ENCODE peak calls at places on chromosomes 5 and 9, in nine cellular contexts. One of them, this sample, is unnamed.

GRCh38 chr9:121609845-121610637 is 41.4 kb upstream of the DAB2IP start:
- DNase-seq in foreskin keratinocyte: peak; percentile 85
- DNase-seq in right lobe of liver: peak; percentile 89
- DNase-seq in left lung: peak; percentile 80
- DNase-seq in tibial nerve: no peak
- DNase-seq in heart left ventricle: peak; percentile 84
- DNase-seq in tibial artery: peak; percentile 79
- DNase-seq in pancreas: peak; percentile 93
- DNase-seq in CD8-positive, alpha-beta T cell: no peak
- DNase-seq in this sample: peak; percentile 88

GRCh38 chr9:114953917-114954316 is 23.5 kb upstream of the TNFSF8 start:
- DNase-seq in CD8-positive, alpha-beta T cell: no peak
- DNase-seq in tibial artery: peak; percentile 68
- DNase-seq in heart left ventricle: no peak
- DNase-seq in tibial nerve: peak; percentile 79
- DNase-seq in left lung: no peak
- DNase-seq in foreskin keratinocyte: peak; percentile 38
- DNase-seq in pancreas: peak; percentile 9
- DNase-seq in right lobe of liver: no peak
- DNase-seq in this sample: no peak

GRCh38 chr5:71771191-71771590 is 52.1 kb downstream of the CARTPT start:
- DNase-seq in CD8-positive, alpha-beta T cell: no peak
- DNase-seq in left lung: no peak
- DNase-seq in right lobe of liver: no peak
- DNase-seq in heart left ventricle: no peak
- DNase-seq in tibial artery: no peak
- DNase-seq in foreskin keratinocyte: no peak
- DNase-seq in pancreas: no peak
- DNase-seq in tibial nerve: no peak
- DNase-seq in this sample: no peak

GRCh38 chr9:78930281-78930680 is 633.4 kb downstream of the PSAT1 start:
- DNase-seq in tibial nerve: no peak
- DNase-seq in left lung: no peak
- DNase-seq in pancreas: no peak
- DNase-seq in CD8-positive, alpha-beta T cell: no peak
- DNase-seq in tibial artery: no peak
- DNase-seq in right lobe of liver: no peak
- DNase-seq in foreskin keratinocyte: no peak
- DNase-seq in heart left ventricle: no peak
- DNase-seq in this sample: no peak

GRCh38 chr5:81969912-81970311 is 1.9 kb upstream of the ATG10 start:
- DNase-seq in left lung: no peak
- DNase-seq in pancreas: no peak
- DNase-seq in right lobe of liver: no peak
- DNase-seq in foreskin keratinocyte: no peak
- DNase-seq in tibial nerve: no peak
- DNase-seq in CD8-positive, alpha-beta T cell: no peak
- DNase-seq in tibial artery: no peak
- DNase-seq in heart left ventricle: no peak
- DNase-seq in this sample: no peak

GRCh38 chr9:123414226-123414625 is 58.2 kb downstream of the CRB2 start:
- DNase-seq in tibial artery: no peak
- DNase-seq in tibial nerve: no peak
- DNase-seq in pancreas: no peak
- DNase-seq in foreskin keratinocyte: no peak
- DNase-seq in left lung: no peak
- DNase-seq in heart left ventricle: no peak
- DNase-seq in CD8-positive, alpha-beta T cell: no peak
- DNase-seq in right lobe of liver: peak; percentile 7
- DNase-seq in this sample: no peak

GRCh38 chr5:178069909-178070308 is 43.4 kb upstream of the N4BP3 start:
- DNase-seq in heart left ventricle: no peak
- DNase-seq in right lobe of liver: no peak
- DNase-seq in tibial artery: no peak
- DNase-seq in tibial nerve: no peak
- DNase-seq in foreskin keratinocyte: no peak
- DNase-seq in pancreas: peak; percentile 37
- DNase-seq in left lung: no peak
- DNase-seq in CD8-positive, alpha-beta T cell: no peak
- DNase-seq in this sample: no peak

GRCh38 chr5:98657559-98657958 is 115.9 kb upstream of the RGMB start:
- DNase-seq in tibial artery: no peak
- DNase-seq in left lung: no peak
- DNase-seq in foreskin keratinocyte: no peak
- DNase-seq in right lobe of liver: no peak
- DNase-seq in CD8-positive, alpha-beta T cell: no peak
- DNase-seq in tibial nerve: no peak
- DNase-seq in pancreas: no peak
- DNase-seq in heart left ventricle: no peak
- DNase-seq in this sample: no peak

GRCh38 chr5:157121709-157122108 is 12.9 kb upstream of the HAVCR2 start:
- DNase-seq in CD8-positive, alpha-beta T cell: no peak
- DNase-seq in left lung: no peak
- DNase-seq in tibial artery: no peak
- DNase-seq in right lobe of liver: no peak
- DNase-seq in tibial nerve: no peak
- DNase-seq in foreskin keratinocyte: no peak
- DNase-seq in pancreas: no peak
- DNase-seq in heart left ventricle: no peak
- DNase-seq in this sample: no peak

GRCh38 chr5:158869092-158869491 is 230.6 kb downstream of the EBF1 start:
- DNase-seq in left lung: no peak
- DNase-seq in CD8-positive, alpha-beta T cell: no peak
- DNase-seq in pancreas: no peak
- DNase-seq in foreskin keratinocyte: no peak
- DNase-seq in tibial artery: no peak
- DNase-seq in heart left ventricle: no peak
- DNase-seq in right lobe of liver: no peak
- DNase-seq in tibial nerve: no peak
- DNase-seq in this sample: no peak

GRCh38 chr5:169748189-169748588 is 111.1 kb downstream of the DOCK2 start:
- DNase-seq in left lung: no peak
- DNase-seq in foreskin keratinocyte: no peak
- DNase-seq in right lobe of liver: no peak
- DNase-seq in tibial artery: no peak
- DNase-seq in pancreas: no peak
- DNase-seq in heart left ventricle: no peak
- DNase-seq in CD8-positive, alpha-beta T cell: no peak
- DNase-seq in tibial nerve: no peak
- DNase-seq in this sample: no peak

GRCh38 chr5:67248703-67249589 is 52.3 kb upstream of the CD180 start:
- DNase-seq in tibial artery: peak; percentile 65
- DNase-seq in heart left ventricle: no peak
- DNase-seq in foreskin keratinocyte: peak; percentile 86
- DNase-seq in pancreas: no peak
- DNase-seq in right lobe of liver: no peak
- DNase-seq in tibial nerve: no peak
- DNase-seq in CD8-positive, alpha-beta T cell: no peak
- DNase-seq in left lung: no peak
- DNase-seq in this sample: no peak

GRCh38 chr9:133514475-133515239 is 10.1 kb downstream of the MYMK start:
- DNase-seq in CD8-positive, alpha-beta T cell: no peak
- DNase-seq in tibial artery: no peak
- DNase-seq in right lobe of liver: no peak
- DNase-seq in foreskin keratinocyte: no peak
- DNase-seq in tibial nerve: no peak
- DNase-seq in heart left ventricle: peak; percentile 68
- DNase-seq in left lung: peak; percentile 69
- DNase-seq in pancreas: no peak
- DNase-seq in this sample: no peak

GRCh38 chr5:102713682-102714231 is 41.3 kb upstream of the PAM start:
- DNase-seq in tibial nerve: no peak
- DNase-seq in tibial artery: no peak
- DNase-seq in foreskin keratinocyte: no peak
- DNase-seq in pancreas: no peak
- DNase-seq in CD8-positive, alpha-beta T cell: no peak
- DNase-seq in right lobe of liver: no peak
- DNase-seq in left lung: no peak
- DNase-seq in heart left ventricle: no peak
- DNase-seq in this sample: no peak

GRCh38 chr9:107033974-107034373 is 171.0 kb downstream of the ZNF462 start:
- DNase-seq in tibial artery: no peak
- DNase-seq in foreskin keratinocyte: no peak
- DNase-seq in CD8-positive, alpha-beta T cell: no peak
- DNase-seq in tibial nerve: no peak
- DNase-seq in right lobe of liver: no peak
- DNase-seq in heart left ventricle: no peak
- DNase-seq in left lung: no peak
- DNase-seq in pancreas: no peak
- DNase-seq in this sample: no peak

GRCh38 chr9:126671381-126671831 is 57.7 kb downstream of the LMX1B start:
- DNase-seq in heart left ventricle: no peak
- DNase-seq in right lobe of liver: no peak
- DNase-seq in left lung: no peak
- DNase-seq in tibial artery: no peak
- DNase-seq in tibial nerve: no peak
- DNase-seq in CD8-positive, alpha-beta T cell: no peak
- DNase-seq in pancreas: no peak
- DNase-seq in foreskin keratinocyte: no peak
- DNase-seq in this sample: no peak

DNA sequence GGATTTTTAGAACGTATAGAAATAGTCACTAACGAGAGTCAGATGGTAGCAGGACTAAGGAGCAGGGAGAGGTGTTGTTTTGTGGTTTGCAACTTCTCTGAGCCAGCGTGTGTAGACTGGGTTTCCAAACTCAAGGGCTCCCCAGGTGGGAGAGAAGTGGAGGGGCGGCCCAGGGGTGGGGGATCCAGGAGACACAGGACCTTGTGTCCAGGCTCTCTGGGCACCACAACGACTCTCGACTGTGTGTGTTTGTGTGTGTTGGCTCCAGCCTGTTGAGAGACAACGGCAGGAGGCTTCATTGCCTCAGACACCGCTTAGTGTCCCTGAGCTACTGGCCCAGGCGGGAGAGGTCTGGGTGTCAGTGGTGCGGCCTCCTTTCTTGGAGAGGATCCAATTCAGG is 934 bp upstream of the FCN1 start:
- DNase-seq in heart left ventricle: no peak
- DNase-seq in left lung: no peak
- DNase-seq in tibial artery: peak; percentile 35
- DNase-seq in foreskin keratinocyte: no peak
- DNase-seq in pancreas: no peak
- DNase-seq in CD8-positive, alpha-beta T cell: no peak
- DNase-seq in right lobe of liver: no peak
- DNase-seq in tibial nerve: no peak
- DNase-seq in this sample: no peak
- H3K4me1 ChIP-seq in heart left ventricle: no peaks in the 10 kb centered on the region
- H3K4me1 ChIP-seq in left lung: no peaks in the 10 kb centered on the region
- H3K4me1 ChIP-seq in tibial artery: no peaks in the 10 kb centered on the region
- H3K4me1 ChIP-seq in foreskin keratinocyte: no peaks in the 10 kb centered on the region
- H3K4me1 ChIP-seq in pancreas: no peaks in the 10 kb centered on the region
- H3K4me1 ChIP-seq in CD8-positive, alpha-beta T cell: no peaks in the 10 kb centered on the region
- H3K4me1 ChIP-seq in right lobe of liver: no peaks in the 10 kb centered on the region
- H3K4me1 ChIP-seq in tibial nerve: no peaks in the 10 kb centered on the region
- H3K4me1 ChIP-seq in this sample: no peaks in the 10 kb centered on the region

GRCh38 chr5:6311568-6312501 is 66.5 kb downstream of the MED10 start:
- DNase-seq in tibial artery: no peak
- DNase-seq in heart left ventricle: peak; percentile 78
- DNase-seq in foreskin keratinocyte: no peak
- DNase-seq in right lobe of liver: no peak
- DNase-seq in left lung: no peak
- DNase-seq in CD8-positive, alpha-beta T cell: no peak
- DNase-seq in tibial nerve: no peak
- DNase-seq in pancreas: no peak
- DNase-seq in this sample: no peak

GRCh38 chr5:6307304-6307703 is 71.0 kb downstream of the MED10 start:
- DNase-seq in tibial artery: no peak
- DNase-seq in heart left ventricle: no peak
- DNase-seq in foreskin keratinocyte: no peak
- DNase-seq in right lobe of liver: peak; percentile 67
- DNase-seq in pancreas: peak; percentile 58
- DNase-seq in tibial nerve: no peak
- DNase-seq in left lung: no peak
- DNase-seq in CD8-positive, alpha-beta T cell: no peak
- DNase-seq in this sample: no peak

GRCh38 chr5:6305821-6306220 is 72.5 kb downstream of the MED10 start:
- DNase-seq in heart left ventricle: no peak
- DNase-seq in tibial artery: no peak
- DNase-seq in left lung: no peak
- DNase-seq in CD8-positive, alpha-beta T cell: no peak
- DNase-seq in tibial nerve: no peak
- DNase-seq in foreskin keratinocyte: no peak
- DNase-seq in right lobe of liver: no peak
- DNase-seq in pancreas: no peak
- DNase-seq in this sample: no peak

GRCh38 chr5:6308683-6309082 is 69.7 kb downstream of the MED10 start:
- DNase-seq in tibial nerve: no peak
- DNase-seq in left lung: no peak
- DNase-seq in foreskin keratinocyte: no peak
- DNase-seq in right lobe of liver: no peak
- DNase-seq in CD8-positive, alpha-beta T cell: no peak
- DNase-seq in tibial artery: no peak
- DNase-seq in heart left ventricle: no peak
- DNase-seq in pancreas: no peak
- DNase-seq in this sample: no peak

DNA sequence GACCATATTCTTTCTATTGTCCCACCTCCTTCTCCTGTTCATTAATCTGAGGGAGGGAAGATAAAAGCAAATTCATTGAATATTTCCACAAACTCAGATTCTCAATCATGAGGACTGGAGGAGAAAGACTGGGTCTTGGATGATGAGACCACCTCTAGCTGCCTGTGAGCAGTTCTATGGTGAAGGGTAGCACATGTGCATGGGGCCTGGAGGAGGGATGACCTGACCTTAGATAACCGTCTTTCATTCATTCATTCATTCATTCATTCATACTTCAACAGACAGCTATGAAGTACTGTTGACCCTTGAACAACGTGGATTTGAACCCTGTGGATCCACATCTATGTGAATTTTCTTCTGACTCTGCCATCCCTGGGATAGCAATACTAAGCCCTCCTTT is 68.4 kb downstream of the MED10 start:
- DNase-seq in tibial nerve: no peak
- DNase-seq in tibial artery: no peak
- DNase-seq in left lung: no peak
- DNase-seq in foreskin keratinocyte: no peak
- DNase-seq in CD8-positive, alpha-beta T cell: no peak
- DNase-seq in right lobe of liver: no peak
- DNase-seq in heart left ventricle: no peak
- DNase-seq in pancreas: no peak
- DNase-seq in this sample: no peak
- H3K27me3 ChIP-seq in tibial nerve: no peaks in the 10 kb centered on the region
- H3K27me3 ChIP-seq in tibial artery: no peaks in the 10 kb centered on the region
- H3K27me3 ChIP-seq in left lung: no peaks in the 10 kb centered on the region
- H3K27me3 ChIP-seq in foreskin keratinocyte: no peaks in the 10 kb centered on the region
- H3K27me3 ChIP-seq in CD8-positive, alpha-beta T cell: no peaks in the 10 kb centered on the region
- H3K27me3 ChIP-seq in right lobe of liver: no peaks in the 10 kb centered on the region
- H3K27me3 ChIP-seq in heart left ventricle: no peaks in the 10 kb centered on the region
- H3K27me3 ChIP-seq in pancreas: no peaks in the 10 kb centered on the region
- H3K27me3 ChIP-seq in this sample: no peaks in the 10 kb centered on the region

GRCh38 chr5:39691993-39692392 is 267.2 kb upstream of the DAB2 start:
- DNase-seq in right lobe of liver: no peak
- DNase-seq in tibial nerve: no peak
- DNase-seq in CD8-positive, alpha-beta T cell: no peak
- DNase-seq in left lung: no peak
- DNase-seq in heart left ventricle: no peak
- DNase-seq in pancreas: no peak
- DNase-seq in tibial artery: no peak
- DNase-seq in foreskin keratinocyte: no peak
- DNase-seq in this sample: no peak
- TF ChIP-seq CTCF in right lobe of liver: peak; percentile 54
- TF ChIP-seq CTCF in tibial nerve: no peak
- TF ChIP-seq CTCF in CD8-positive, alpha-beta T cell: no peak
- TF ChIP-seq CTCF in left lung: no peak
- TF ChIP-seq CTCF in heart left ventricle: no peak
- TF ChIP-seq CTCF in pancreas: no peak
- TF ChIP-seq CTCF in tibial artery: no peak
- TF ChIP-seq CTCF in foreskin keratinocyte: peak; percentile 60
- TF ChIP-seq CTCF in this sample: no peak

GRCh38 chr9:94915476-94916450 is 189.3 kb downstream of the AOPEP start:
- DNase-seq in CD8-positive, alpha-beta T cell: no peak
- DNase-seq in foreskin keratinocyte: no peak
- DNase-seq in heart left ventricle: no peak
- DNase-seq in tibial nerve: no peak
- DNase-seq in left lung: no peak
- DNase-seq in pancreas: no peak
- DNase-seq in tibial artery: no peak
- DNase-seq in right lobe of liver: no peak
- DNase-seq in this sample: no peak
- H3K4me1 ChIP-seq in CD8-positive, alpha-beta T cell: no peaks in the 10 kb centered on the region
- H3K4me1 ChIP-seq in foreskin keratinocyte: peaks cover 51% of the 10 kb centered on the region
- H3K4me1 ChIP-seq in heart left ventricle: peaks cover 5% of the 10 kb centered on the region
- H3K4me1 ChIP-seq in tibial nerve: no peaks in the 10 kb centered on the region
- H3K4me1 ChIP-seq in left lung: peaks cover 7% of the 10 kb centered on the region
- H3K4me1 ChIP-seq in pancreas: peaks cover 7% of the 10 kb centered on the region
- H3K4me1 ChIP-seq in tibial artery: no peaks in the 10 kb centered on the region
- H3K4me1 ChIP-seq in right lobe of liver: no peaks in the 10 kb centered on the region
- H3K4me1 ChIP-seq in this sample: peaks cover 28% of the 10 kb centered on the region

This sample was measured in sigmoid colon.